ENCODE peak calls at places on chromosomes 16 and 17, in nine cellular contexts. H is aorta; R is tibial artery; A is kidney; W is iPS DF 6.9; E is CD8-positive, alpha-beta memory T cell; Q is sigmoid colon; P is adrenal gland; N is left lung. G is an unnamed sample.

GRCh38 chr16:56558024-56558747 is 6.7 kb upstream of the MT4 start:
- DNase-seq in H (no peak), R (no peak), A (no peak), W (no peak), E (no peak), Q (no peak), P (peak; percentile 75), N (no peak), G (no peak)

GRCh38 chr16:71859751-71860521 is 14.2 kb downstream of the ATXN1L start:
- DNase-seq in H (no peak), R (no peak), A (no peak), W (no peak), E (no peak), Q (peak; percentile 51), P (no peak), N (no peak), G (no peak)

GRCh38 chr17:44219636-44220210 is at the start of gene UBTF:
- DNase-seq in H (peak; percentile 86), R (peak; percentile 53), A (peak; percentile 93), W (no peak), E (peak; percentile 82), Q (peak; percentile 86), P (peak; percentile 75), N (no peak), G (peak; percentile 93)

GRCh38 chr16:9527976-9528375 is 436.5 kb downstream of the HAPSTR1 start:
- DNase-seq in H (no peak), R (no peak), A (no peak), W (peak; percentile 18), E (no peak), Q (no peak), P (no peak), N (no peak), G (no peak)

GRCh38 chr17:8366231-8366630 is 10.3 kb downstream of the KRABD2 start:
- DNase-seq in H (no peak), R (no peak), A (no peak), W (no peak), E (no peak), Q (no peak), P (peak; percentile 90), N (no peak), G (no peak)

GRCh38 chr16:75317101-75317522 is 65.7 kb upstream of the BCAR1 start:
- DNase-seq in H (no peak), R (no peak), A (no peak), W (no peak), E (no peak), Q (no peak), P (peak; percentile 21), N (no peak), G (peak; percentile 50)

GRCh38 chr17:57665128-57665527 is 80.0 kb downstream of the CCDC182 start:
- DNase-seq in H (no peak), R (no peak), A (no peak), W (no peak), E (no peak), Q (peak; percentile 33), P (no peak), N (no peak), G (no peak)

GRCh38 chr16:22373662-22374310 is 633 bp downstream of the CDR2 start:
- DNase-seq in H (peak; percentile 64), R (peak; percentile 38), A (peak; percentile 84), W (no peak), E (peak; percentile 46), Q (peak; percentile 79), P (peak; percentile 64), N (peak; percentile 89), G (peak; percentile 79)

GRCh38 chr17:46853896-46854444 is 2.6 kb downstream of the WNT9B start:
- DNase-seq in H (no peak), R (no peak), A (no peak), W (no peak), E (no peak), Q (no peak), P (no peak), N (no peak), G (no peak)

GRCh38 chr17:28720247-28720996 is 637 bp downstream of the RPL23A start:
- DNase-seq in H (no peak), R (no peak), A (no peak), W (no peak), E (no peak), Q (no peak), P (no peak), N (no peak), G (no peak)

GRCh38 chr17:7589204-7589868 is 558 bp downstream of the SOX15 start:
- DNase-seq in H (peak; percentile 92), R (peak; percentile 90), A (peak; percentile 91), W (peak; percentile 85), E (peak; percentile 63), Q (peak; percentile 94), P (peak; percentile 91), N (peak; percentile 95), G (peak; percentile 96)

GRCh38 chr17:62823111-62823895 is 15.2 kb upstream of the MARCHF10 start:
- DNase-seq in H (no peak), R (no peak), A (no peak), W (no peak), E (no peak), Q (no peak), P (peak; percentile 17), N (no peak), G (no peak)

GRCh38 chr17:17243163-17243562 is 6.2 kb upstream of the FLCN start:
- DNase-seq in H (no peak), R (no peak), A (no peak), W (no peak), E (no peak), Q (no peak), P (no peak), N (no peak), G (no peak)

DNA sequence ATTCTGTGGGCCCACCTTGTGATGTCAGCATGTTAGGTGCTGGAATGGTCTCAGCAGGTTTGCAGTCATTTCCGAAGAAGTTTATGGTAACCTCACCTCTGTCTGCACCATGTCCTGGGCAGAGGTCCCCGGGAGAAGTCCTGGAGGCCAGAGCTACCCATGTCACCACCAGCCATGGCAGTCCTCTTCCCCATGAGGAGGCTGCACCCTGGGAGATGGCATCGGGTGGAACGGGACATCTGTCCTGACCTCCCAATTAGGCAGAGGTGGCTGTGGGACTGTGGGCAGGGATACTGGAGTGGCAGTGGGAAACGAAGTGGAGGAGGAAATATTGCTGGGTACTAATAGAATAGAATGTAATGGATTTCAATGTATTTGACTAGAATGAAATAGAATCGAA is 511.8 kb upstream of the WSB1 start:
- DNase-seq in H (no peak), R (no peak), A (peak; percentile 71), W (no peak), E (no peak), Q (peak; percentile 52), P (no peak), N (peak; percentile 50), G (peak; percentile 25)
- H3K9me3 ChIP-seq in H (peaks cover 6% of the 10 kb centered on the region), R (peaks cover 41% of the 10 kb centered on the region), A (peaks cover 9% of the 10 kb centered on the region), W (peaks cover 10% of the 10 kb centered on the region), E (peaks cover 28% of the 10 kb centered on the region), Q (peaks cover under 1% of the 10 kb centered on the region), P (no peaks in the 10 kb centered on the region), N (peaks cover 81% of the 10 kb centered on the region), G (no peaks in the 10 kb centered on the region)

DNA sequence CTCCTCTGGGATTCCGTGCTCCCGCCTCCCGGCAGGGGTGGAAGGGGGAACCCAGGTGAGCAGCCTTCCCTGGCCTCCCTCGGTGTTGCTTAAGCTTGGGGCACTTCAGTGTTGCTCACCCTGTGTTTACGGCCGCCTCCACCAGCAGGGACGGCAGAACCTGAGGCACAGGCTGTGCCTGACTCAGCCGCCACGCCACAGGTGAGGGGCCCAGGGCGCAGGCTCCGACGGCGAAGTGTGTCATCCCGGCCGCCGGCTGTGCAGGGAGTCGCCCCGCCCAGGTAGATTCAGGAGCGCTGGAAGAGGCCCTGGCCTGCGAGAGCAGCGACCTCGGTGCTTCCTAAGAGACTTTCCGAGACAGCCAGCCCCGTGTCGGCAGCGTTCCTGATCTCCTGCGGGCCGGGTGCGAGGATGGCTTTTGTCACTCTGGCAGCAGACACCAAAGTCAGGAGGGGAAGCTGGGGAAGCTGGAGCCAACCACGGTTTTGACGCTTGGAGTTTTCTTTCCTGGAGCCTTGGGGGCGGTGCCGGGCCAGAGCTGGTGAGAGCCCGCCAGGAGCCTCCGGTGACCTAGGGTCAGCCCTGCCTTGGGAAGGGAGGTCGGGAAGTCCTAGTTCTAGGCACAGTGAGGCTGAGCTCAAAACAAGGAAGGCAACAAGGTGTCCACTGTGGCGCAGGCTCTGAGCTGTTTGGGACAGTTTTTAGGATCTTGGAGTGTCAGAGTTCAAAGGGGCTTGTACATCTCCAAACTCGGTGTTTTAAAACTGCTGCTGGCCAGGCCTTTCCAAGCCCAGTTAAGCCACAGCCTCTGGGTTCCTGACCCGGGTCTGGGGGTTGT is 2.1 kb downstream of the GSE1 start:
- DNase-seq in H (peak; percentile 70), R (peak; percentile 43), A (peak; percentile 95), W (no peak), E (peak; percentile 54), Q (no peak), P (peak; percentile 60), N (peak; percentile 95), G (peak; percentile 89)
- H3K27ac ChIP-seq in H (no peak overlapping the region), R (peak overlapping the region; percentile 98), A (peak overlapping the region; percentile 82), W (no peak overlapping the region), E (peak overlapping the region; percentile 69), Q (peak overlapping the region; percentile 97), P (peak overlapping the region; percentile 88), N (peak overlapping the region; percentile 70), G (peak overlapping the region; percentile 43)

GRCh38 chr17:82173351-82174041 is 39.1 kb downstream of the CCDC57 start:
- DNase-seq in H (no peak), R (no peak), A (peak; percentile 42), W (no peak), E (no peak), Q (no peak), P (no peak), N (peak; percentile 59), G (no peak)

GRCh38 chr17:82170412-82170961 is 42.2 kb downstream of the CCDC57 start:
- DNase-seq in H (peak; percentile 88), R (peak; percentile 48), A (no peak), W (no peak), E (no peak), Q (no peak), P (peak; percentile 47), N (peak; percentile 83), G (no peak)

GRCh38 chr17:82175166-82175565 is 37.5 kb downstream of the CCDC57 start:
- DNase-seq in H (peak; percentile 21), R (no peak), A (peak; percentile 44), W (no peak), E (no peak), Q (no peak), P (no peak), N (peak; percentile 38), G (no peak)

GRCh38 chr17:82171750-82172375 is 40.8 kb downstream of the CCDC57 start:
- DNase-seq in H (peak; percentile 42), R (no peak), A (peak; percentile 53), W (no peak), E (no peak), Q (no peak), P (no peak), N (no peak), G (no peak)

GRCh38 chr17:82172461-82173160 is 40.0 kb downstream of the CCDC57 start:
- DNase-seq in H (no peak), R (no peak), A (peak; percentile 37), W (no peak), E (no peak), Q (no peak), P (no peak), N (peak; percentile 58), G (no peak)
- H3K9me3 ChIP-seq in H (no peaks in the 10 kb centered on the region), R (no peaks in the 10 kb centered on the region), A (no peaks in the 10 kb centered on the region), W (no peaks in the 10 kb centered on the region), E (no peaks in the 10 kb centered on the region), Q (no peaks in the 10 kb centered on the region), P (no peaks in the 10 kb centered on the region), N (no peaks in the 10 kb centered on the region), G (no peaks in the 10 kb centered on the region)

DNA sequence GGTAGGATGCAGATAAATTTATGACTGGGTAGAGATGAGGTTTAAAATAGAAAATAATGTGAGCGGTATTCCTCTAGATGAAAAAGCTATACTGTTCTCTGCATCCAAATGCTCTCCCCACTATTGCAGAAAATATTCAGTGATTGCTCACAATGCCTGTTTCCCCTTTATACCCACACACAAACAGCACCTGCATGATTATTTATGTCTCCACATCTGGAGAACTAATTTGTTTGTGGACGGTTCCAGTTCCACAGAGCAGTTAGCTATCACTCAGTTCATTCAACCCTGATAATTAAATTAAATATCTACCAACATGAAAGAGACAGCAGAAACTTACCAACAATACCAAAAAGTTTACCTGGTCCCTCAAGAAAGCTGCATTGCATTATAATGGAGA is 800.0 kb downstream of the CDH11 start:
- DNase-seq in H (no peak), R (no peak), A (no peak), W (no peak), E (no peak), Q (no peak), P (no peak), N (no peak), G (no peak)
- H3K27ac ChIP-seq in H (no peak overlapping the region), R (no peak overlapping the region), A (no peak overlapping the region), W (no peak overlapping the region), E (no peak overlapping the region), Q (no peak overlapping the region), P (no peak overlapping the region), N (no peak overlapping the region), G (no peak overlapping the region)

G was measured in right cardiac atrium.